ENCODE peak calls at places on chromosomes 5 and 9, in eight cellular contexts. One of them, this sample, is unnamed.

GRCh38 chr5:143205386-143205785 is 198.1 kb downstream of the NR3C1 start:
- DNase-seq in endothelial cell: no peak
- DNase-seq in OCI-LY7: no peak
- DNase-seq in gastrocnemius medialis: no peak
- DNase-seq in A549: no peak
- DNase-seq in H9: no peak
- DNase-seq in fibroblast of the aortic adventitia: peak
- DNase-seq in heart right ventricle: no peak
- DNase-seq in this sample: no peak

GRCh38 chr9:123642291-123643278 is 286.6 kb downstream of the CRB2 start:
- DNase-seq in endothelial cell: no peak
- DNase-seq in OCI-LY7: no peak
- DNase-seq in gastrocnemius medialis: no peak
- DNase-seq in A549: no peak
- DNase-seq in H9: no peak
- DNase-seq in fibroblast of the aortic adventitia: peak
- DNase-seq in heart right ventricle: peak
- DNase-seq in this sample: no peak

GRCh38 chr5:142059304-142059940 is 46.6 kb upstream of the GNPDA1 start:
- DNase-seq in endothelial cell: no peak
- DNase-seq in OCI-LY7: no peak
- DNase-seq in gastrocnemius medialis: no peak
- DNase-seq in A549: no peak
- DNase-seq in H9: peak
- DNase-seq in fibroblast of the aortic adventitia: peak
- DNase-seq in heart right ventricle: peak
- DNase-seq in this sample: no peak

GRCh38 chr9:37002413-37003217 is 31.5 kb downstream of the PAX5 start:
- DNase-seq in endothelial cell: no peak
- DNase-seq in OCI-LY7: peak
- DNase-seq in gastrocnemius medialis: no peak
- DNase-seq in A549: no peak
- DNase-seq in H9: no peak
- DNase-seq in fibroblast of the aortic adventitia: no peak
- DNase-seq in heart right ventricle: no peak
- DNase-seq in this sample: no peak

GRCh38 chr5:172881691-172882370 is 47.8 kb downstream of the ERGIC1 start:
- DNase-seq in endothelial cell: no peak
- DNase-seq in OCI-LY7: no peak
- DNase-seq in gastrocnemius medialis: no peak
- DNase-seq in A549: no peak
- DNase-seq in H9: no peak
- DNase-seq in fibroblast of the aortic adventitia: peak
- DNase-seq in heart right ventricle: no peak
- DNase-seq in this sample: no peak

GRCh38 chr9:109001275-109001676 is 12.0 kb downstream of the CTNNAL1 start:
- DNase-seq in endothelial cell: no peak
- DNase-seq in OCI-LY7: no peak
- DNase-seq in gastrocnemius medialis: no peak
- DNase-seq in A549: peak
- DNase-seq in H9: no peak
- DNase-seq in fibroblast of the aortic adventitia: peak
- DNase-seq in heart right ventricle: no peak
- DNase-seq in this sample: no peak

GRCh38 chr5:124745367-124746251 is 830 bp downstream of the ZNF608 start:
- DNase-seq in endothelial cell: no peak
- DNase-seq in OCI-LY7: peak
- DNase-seq in gastrocnemius medialis: peak
- DNase-seq in A549: no peak
- DNase-seq in H9: no peak
- DNase-seq in fibroblast of the aortic adventitia: no peak
- DNase-seq in heart right ventricle: peak
- DNase-seq in this sample: no peak

GRCh38 chr5:176353533-176353932 is 8.0 kb downstream of the KIAA1191 start:
- DNase-seq in endothelial cell: no peak
- DNase-seq in OCI-LY7: no peak
- DNase-seq in gastrocnemius medialis: no peak
- DNase-seq in A549: no peak
- DNase-seq in H9: no peak
- DNase-seq in fibroblast of the aortic adventitia: no peak
- DNase-seq in heart right ventricle: no peak
- DNase-seq in this sample: no peak

GRCh38 chr5:59021286-59021673 is 438.4 kb downstream of the RAB3C start:
- DNase-seq in endothelial cell: no peak
- DNase-seq in OCI-LY7: no peak
- DNase-seq in gastrocnemius medialis: no peak
- DNase-seq in A549: no peak
- DNase-seq in H9: no peak
- DNase-seq in fibroblast of the aortic adventitia: no peak
- DNase-seq in heart right ventricle: no peak
- DNase-seq in this sample: no peak

GRCh38 chr5:145987871-145988270 is 51.5 kb downstream of the SH3RF2 start:
- DNase-seq in endothelial cell: no peak
- DNase-seq in OCI-LY7: no peak
- DNase-seq in gastrocnemius medialis: no peak
- DNase-seq in A549: no peak
- DNase-seq in H9: no peak
- DNase-seq in fibroblast of the aortic adventitia: no peak
- DNase-seq in heart right ventricle: no peak
- DNase-seq in this sample: no peak

GRCh38 chr5:163705983-163706771 is 200.8 kb downstream of the MAT2B start:
- DNase-seq in endothelial cell: no peak
- DNase-seq in OCI-LY7: no peak
- DNase-seq in gastrocnemius medialis: no peak
- DNase-seq in A549: no peak
- DNase-seq in H9: no peak
- DNase-seq in fibroblast of the aortic adventitia: peak
- DNase-seq in heart right ventricle: no peak
- DNase-seq in this sample: no peak

GRCh38 chr5:33303696-33304095 is 137.1 kb upstream of the TARS1 start:
- DNase-seq in endothelial cell: no peak
- DNase-seq in OCI-LY7: no peak
- DNase-seq in gastrocnemius medialis: no peak
- DNase-seq in A549: no peak
- DNase-seq in H9: no peak
- DNase-seq in fibroblast of the aortic adventitia: no peak
- DNase-seq in heart right ventricle: no peak
- DNase-seq in this sample: no peak

GRCh38 chr5:33297760-33298216 is 143.0 kb upstream of the TARS1 start:
- DNase-seq in endothelial cell: peak
- DNase-seq in OCI-LY7: no peak
- DNase-seq in gastrocnemius medialis: no peak
- DNase-seq in A549: no peak
- DNase-seq in H9: peak
- DNase-seq in fibroblast of the aortic adventitia: no peak
- DNase-seq in heart right ventricle: no peak
- DNase-seq in this sample: no peak

GRCh38 chr5:33299621-33300208 is 141.1 kb upstream of the TARS1 start:
- DNase-seq in endothelial cell: peak
- DNase-seq in OCI-LY7: peak
- DNase-seq in gastrocnemius medialis: no peak
- DNase-seq in A549: peak
- DNase-seq in H9: no peak
- DNase-seq in fibroblast of the aortic adventitia: peak
- DNase-seq in heart right ventricle: no peak
- DNase-seq in this sample: no peak

GRCh38 chr5:33305530-33305929 is 135.2 kb upstream of the TARS1 start:
- DNase-seq in endothelial cell: no peak
- DNase-seq in OCI-LY7: no peak
- DNase-seq in gastrocnemius medialis: no peak
- DNase-seq in A549: no peak
- DNase-seq in H9: no peak
- DNase-seq in fibroblast of the aortic adventitia: no peak
- DNase-seq in heart right ventricle: no peak
- DNase-seq in this sample: no peak

DNA sequence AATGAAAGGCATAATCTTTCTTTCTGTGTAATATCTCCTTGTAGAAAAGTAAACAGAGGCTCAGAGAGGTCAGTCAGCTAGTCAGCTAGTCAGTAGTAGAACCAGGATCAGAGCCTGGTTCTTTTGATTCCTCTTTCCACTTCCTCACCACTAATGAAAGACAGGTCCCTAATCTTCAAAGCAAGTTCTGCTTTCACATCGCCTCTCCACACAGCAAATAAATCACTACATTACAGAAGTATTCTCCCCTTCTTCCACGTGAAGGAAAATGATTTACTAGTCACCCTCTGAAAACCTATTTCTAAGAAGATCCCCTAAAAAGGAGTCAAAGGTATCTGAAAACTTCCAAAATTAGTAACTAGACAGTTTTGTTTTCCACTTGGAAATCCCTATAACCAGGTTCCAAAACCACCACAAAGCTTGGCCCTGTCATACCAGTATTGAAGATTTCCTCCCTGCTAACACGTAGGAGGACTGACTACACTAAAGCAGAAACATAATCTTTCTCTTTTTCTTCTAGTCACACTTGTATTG is 140.5 kb upstream of the TARS1 start:
- DNase-seq in endothelial cell: no peak
- DNase-seq in OCI-LY7: peak
- DNase-seq in gastrocnemius medialis: no peak
- DNase-seq in A549: no peak
- DNase-seq in H9: no peak
- DNase-seq in fibroblast of the aortic adventitia: peak
- DNase-seq in heart right ventricle: no peak
- DNase-seq in this sample: no peak
- TF ChIP-seq CTCF in endothelial cell: no peak
- TF ChIP-seq CTCF in OCI-LY7: peak
- TF ChIP-seq CTCF in gastrocnemius medialis: no peak
- TF ChIP-seq CTCF in A549: no peak
- TF ChIP-seq CTCF in H9: no peak
- TF ChIP-seq CTCF in fibroblast of the aortic adventitia: no peak
- TF ChIP-seq CTCF in heart right ventricle: peak
- TF ChIP-seq CTCF in this sample: no peak

GRCh38 chr5:96997265-96997859 is 61.5 kb downstream of the LNPEP start:
- DNase-seq in endothelial cell: peak
- DNase-seq in OCI-LY7: peak
- DNase-seq in gastrocnemius medialis: no peak
- DNase-seq in A549: peak
- DNase-seq in H9: no peak
- DNase-seq in fibroblast of the aortic adventitia: peak
- DNase-seq in heart right ventricle: peak
- DNase-seq in this sample: no peak
- TF ChIP-seq CTCF in endothelial cell: peak
- TF ChIP-seq CTCF in OCI-LY7: peak
- TF ChIP-seq CTCF in gastrocnemius medialis: peak
- TF ChIP-seq CTCF in A549: peak
- TF ChIP-seq CTCF in H9: peak
- TF ChIP-seq CTCF in fibroblast of the aortic adventitia: peak
- TF ChIP-seq CTCF in heart right ventricle: peak
- TF ChIP-seq CTCF in this sample: peak

DNA sequence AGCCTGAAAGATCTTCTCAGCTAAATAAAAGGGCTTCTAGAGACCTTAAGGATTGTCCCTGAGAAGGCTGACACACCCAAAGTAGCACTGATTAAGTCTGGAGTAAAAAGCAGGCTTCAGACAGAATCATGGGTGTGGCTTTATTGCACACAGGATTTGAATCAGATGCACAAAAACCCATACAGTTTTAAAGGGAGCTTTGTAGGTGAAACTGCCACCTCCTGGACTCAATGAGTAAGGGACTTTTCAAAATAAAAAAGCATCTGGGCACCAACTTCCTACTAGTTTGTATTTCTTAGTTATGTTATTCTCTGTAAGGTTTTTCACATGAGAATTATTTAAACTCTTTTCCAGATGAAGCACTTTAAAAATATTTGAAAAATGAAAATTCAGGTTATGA is 129.4 kb downstream of the EDIL3 start:
- DNase-seq in endothelial cell: no peak
- DNase-seq in OCI-LY7: peak
- DNase-seq in gastrocnemius medialis: no peak
- DNase-seq in A549: no peak
- DNase-seq in H9: no peak
- DNase-seq in fibroblast of the aortic adventitia: peak
- DNase-seq in heart right ventricle: no peak
- DNase-seq in this sample: no peak
- TF ChIP-seq CTCF in endothelial cell: peak
- TF ChIP-seq CTCF in OCI-LY7: peak
- TF ChIP-seq CTCF in gastrocnemius medialis: no peak
- TF ChIP-seq CTCF in A549: peak
- TF ChIP-seq CTCF in H9: peak
- TF ChIP-seq CTCF in fibroblast of the aortic adventitia: peak
- TF ChIP-seq CTCF in heart right ventricle: peak
- TF ChIP-seq CTCF in this sample: peak

GRCh38 chr5:165460911-165461310 is 1955.5 kb downstream of the MAT2B start:
- DNase-seq in endothelial cell: no peak
- DNase-seq in OCI-LY7: no peak
- DNase-seq in gastrocnemius medialis: no peak
- DNase-seq in A549: no peak
- DNase-seq in H9: no peak
- DNase-seq in fibroblast of the aortic adventitia: peak
- DNase-seq in heart right ventricle: no peak
- DNase-seq in this sample: no peak

GRCh38 chr5:165459232-165459631 is 1953.8 kb downstream of the MAT2B start:
- DNase-seq in endothelial cell: no peak
- DNase-seq in OCI-LY7: no peak
- DNase-seq in gastrocnemius medialis: no peak
- DNase-seq in A549: no peak
- DNase-seq in H9: no peak
- DNase-seq in fibroblast of the aortic adventitia: peak
- DNase-seq in heart right ventricle: no peak
- DNase-seq in this sample: no peak

DNA sequence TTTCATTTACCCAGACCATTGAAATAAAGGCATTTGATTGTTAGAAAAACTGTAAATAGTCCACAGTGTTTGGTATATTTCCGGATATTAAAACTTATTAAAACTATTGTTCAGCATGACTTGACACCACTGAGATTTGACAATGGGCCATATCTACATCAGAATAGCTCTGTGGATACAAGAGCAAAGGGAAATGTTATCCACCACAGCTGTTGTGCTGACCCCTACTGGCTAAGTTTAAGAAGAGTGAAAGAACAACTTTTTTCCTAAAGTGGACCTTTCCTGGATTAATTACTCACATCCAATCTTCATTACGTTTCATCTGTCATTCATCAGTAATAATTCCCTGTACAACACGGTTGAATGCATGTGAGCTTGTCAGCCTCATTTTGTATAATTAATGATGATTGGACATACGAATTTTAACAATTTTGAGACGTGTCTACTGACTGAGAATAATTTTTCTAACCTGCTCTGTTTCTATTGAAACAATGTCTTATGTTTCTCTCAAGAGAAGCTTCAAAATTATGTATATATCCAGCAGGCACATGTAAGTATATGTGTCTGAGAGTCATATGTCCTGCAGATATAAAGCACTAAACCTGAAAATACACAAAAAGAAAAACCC is 1952.5 kb downstream of the MAT2B start:
- DNase-seq in endothelial cell: peak
- DNase-seq in OCI-LY7: peak
- DNase-seq in gastrocnemius medialis: no peak
- DNase-seq in A549: no peak
- DNase-seq in H9: peak
- DNase-seq in fibroblast of the aortic adventitia: peak
- DNase-seq in heart right ventricle: no peak
- DNase-seq in this sample: no peak
- TF ChIP-seq CTCF in endothelial cell: peak
- TF ChIP-seq CTCF in OCI-LY7: peak
- TF ChIP-seq CTCF in gastrocnemius medialis: no peak
- TF ChIP-seq CTCF in A549: peak
- TF ChIP-seq CTCF in H9: peak
- TF ChIP-seq CTCF in fibroblast of the aortic adventitia: peak
- TF ChIP-seq CTCF in heart right ventricle: peak
- TF ChIP-seq CTCF in this sample: peak

This sample was measured in type B pancreatic cell.